ENCODE peak calls at places on chromosome 5, in ten cellular contexts. G is prostate gland; O is osteocyte; E is Peyer's patch; N is GM13976; K is NB4; L is choroid plexus epithelial cell; Z is psoas muscle; Y is CD8-positive, alpha-beta T cell; W is cardiac muscle cell. R is an unnamed sample.
A peak's percentile ranks its signal among the peaks of the same experiment; 100 is the strongest.

GRCh38 chr5:8683528-8683927 is 814.6 kb downstream of the MTRR start:
- DNase-seq in E (no peak), Y (no peak), N (no peak), G (no peak), W (peak; percentile 38), K (no peak), Z (no peak), O (no peak), L (peak; percentile 28), R (no peak)

GRCh38 chr5:1885476-1885755 is 2.7 kb upstream of the IRX4 start:
- DNase-seq in G (no peak), E (no peak), L (no peak), O (no peak), W (no peak), N (no peak), Y (no peak), Z (no peak), K (no peak), R (no peak)

GRCh38 chr5:81422671-81423070 is 28.7 kb upstream of the ACOT12 start:
- DNase-seq in W (no peak), L (peak; percentile 95), G (no peak), K (no peak), Z (no peak), Y (no peak), N (no peak), O (no peak), E (no peak), R (peak; percentile 83)

GRCh38 chr5:143887901-143888648 is 76.1 kb downstream of the HMHB1 start:
- DNase-seq in E (no peak), Z (no peak), W (peak; percentile 41), N (no peak), Y (no peak), L (peak; percentile 66), G (no peak), O (no peak), K (no peak), R (peak; percentile 86)

GRCh38 chr5:14108170-14108996 is 34.8 kb upstream of the TRIO start:
- DNase-seq in O (peak; percentile 80), L (peak; percentile 93), Y (no peak), Z (peak; percentile 62), G (peak; percentile 30), N (peak; percentile 69), W (peak; percentile 87), K (peak; percentile 72), E (peak; percentile 82), R (peak; percentile 69)

GRCh38 chr5:36442796-36443195 is 141.1 kb upstream of the RANBP3L start:
- DNase-seq in L (peak; percentile 80), K (no peak), Y (no peak), O (no peak), G (no peak), N (no peak), E (no peak), W (peak; percentile 70), Z (no peak), R (peak; percentile 47)

GRCh38 chr5:99037668-99038067 is 108.9 kb upstream of the CHD1 start:
- DNase-seq in L (peak; percentile 20), Z (no peak), G (no peak), W (no peak), K (peak; percentile 25), N (no peak), Y (peak; percentile 61), E (peak; percentile 84), O (no peak), R (no peak)

GRCh38 chr5:547086-547924 is 23.1 kb upstream of the SLC9A3 start:
- DNase-seq in Y (no peak), L (no peak), K (no peak), N (no peak), E (peak; percentile 46), Z (peak; percentile 32), O (no peak), W (no peak), G (no peak), R (no peak)

GRCh38 chr5:37495668-37496067 is 116.5 kb downstream of the WDR70 start:
- DNase-seq in N (no peak), O (no peak), E (no peak), Y (no peak), Z (no peak), K (no peak), L (peak; percentile 60), W (peak; percentile 47), G (no peak), R (peak; percentile 93)

GRCh38 chr5:119274024-119274766 is 81.6 kb upstream of the TNFAIP8 start:
- DNase-seq in W (no peak), O (no peak), N (no peak), Z (no peak), Y (no peak), E (peak; percentile 73), K (peak; percentile 25), L (no peak), G (no peak), R (peak; percentile 16)

GRCh38 chr5:34542818-34543217 is 113.3 kb upstream of the RAI14 start:
- DNase-seq in L (no peak), G (no peak), O (no peak), E (no peak), K (no peak), Z (no peak), N (no peak), W (no peak), Y (no peak), R (no peak)

DNA sequence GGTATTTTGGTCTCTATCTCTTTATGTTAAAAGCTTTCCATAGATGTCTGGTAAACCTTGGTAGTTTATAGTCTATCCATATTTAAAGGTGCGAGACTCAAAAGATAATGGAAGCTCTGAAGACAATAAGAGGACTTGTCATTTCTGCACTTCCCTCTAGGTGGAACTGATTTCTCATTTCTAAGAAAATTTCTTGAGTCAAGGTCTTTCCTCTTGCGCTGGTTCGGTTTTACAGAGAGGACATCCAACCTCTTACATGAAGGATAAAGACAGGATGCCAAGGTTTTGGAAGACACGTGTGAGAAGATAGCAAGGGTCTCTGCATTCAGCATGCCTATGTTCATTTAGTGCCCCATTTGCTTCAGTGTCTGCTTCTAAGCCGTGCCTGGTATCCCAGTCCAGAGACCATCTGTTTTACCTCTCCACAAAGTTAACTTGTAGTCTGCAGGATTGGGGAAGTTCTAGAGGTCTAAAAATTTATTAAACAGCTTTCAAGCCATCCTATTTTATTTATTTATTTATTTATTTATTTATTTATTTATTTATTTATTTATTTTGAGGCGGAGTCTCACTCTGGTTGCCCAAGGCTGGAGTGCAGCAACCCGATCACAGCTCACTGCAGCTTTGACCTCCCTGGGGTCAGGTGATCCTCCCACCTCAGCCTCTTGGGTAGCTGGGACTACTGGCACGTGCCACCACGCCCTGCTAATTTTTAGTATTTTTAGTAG is 41.6 kb downstream of the KIAA1191 start:
- DNase-seq in G (no peak), Y (no peak), N (no peak), Z (no peak), W (peak; percentile 7), K (peak; percentile 27), O (no peak), L (peak; percentile 50), E (no peak), R (no peak)
- TF ChIP-seq CTCF in G (no peak), Y (no peak), N (no peak), Z (peak; percentile 21), W (peak; percentile 14), K (peak; percentile 24), O (peak; percentile 25), L (peak; percentile 40), E (no peak), R (peak; percentile 14)

GRCh38 chr5:150640311-150641005 is at the start of gene SYNPO:
- DNase-seq in W (peak; percentile 99), Z (peak; percentile 83), G (peak; percentile 45), O (no peak), L (peak; percentile 86), N (no peak), E (peak; percentile 72), Y (no peak), K (peak; percentile 83), R (peak; percentile 96)
- TF ChIP-seq CTCF in W (no peak), Z (no peak), G (no peak), O (no peak), L (peak; percentile 11), N (no peak), E (no peak), Y (no peak), K (no peak), R (no peak)

GRCh38 chr5:116571568-116572321 is 2.9 kb downstream of the SEMA6A start:
- DNase-seq in Z (no peak), Y (no peak), N (no peak), O (no peak), K (no peak), G (no peak), E (no peak), W (no peak), L (peak; percentile 2), R (no peak)
- TF ChIP-seq CTCF in Z (no peak), Y (no peak), N (no peak), O (no peak), K (no peak), G (no peak), E (no peak), W (no peak), L (no peak), R (no peak)

GRCh38 chr5:179342577-179342976 is 2.7 kb downstream of the ADAMTS2 start:
- DNase-seq in L (peak; percentile 60), Y (no peak), E (no peak), W (peak; percentile 72), O (no peak), K (no peak), Z (no peak), G (no peak), N (no peak), R (no peak)
- TF ChIP-seq CTCF in L (peak; percentile 70), Y (no peak), E (no peak), W (peak; percentile 70), O (no peak), K (no peak), Z (no peak), G (no peak), N (no peak), R (no peak)

DNA sequence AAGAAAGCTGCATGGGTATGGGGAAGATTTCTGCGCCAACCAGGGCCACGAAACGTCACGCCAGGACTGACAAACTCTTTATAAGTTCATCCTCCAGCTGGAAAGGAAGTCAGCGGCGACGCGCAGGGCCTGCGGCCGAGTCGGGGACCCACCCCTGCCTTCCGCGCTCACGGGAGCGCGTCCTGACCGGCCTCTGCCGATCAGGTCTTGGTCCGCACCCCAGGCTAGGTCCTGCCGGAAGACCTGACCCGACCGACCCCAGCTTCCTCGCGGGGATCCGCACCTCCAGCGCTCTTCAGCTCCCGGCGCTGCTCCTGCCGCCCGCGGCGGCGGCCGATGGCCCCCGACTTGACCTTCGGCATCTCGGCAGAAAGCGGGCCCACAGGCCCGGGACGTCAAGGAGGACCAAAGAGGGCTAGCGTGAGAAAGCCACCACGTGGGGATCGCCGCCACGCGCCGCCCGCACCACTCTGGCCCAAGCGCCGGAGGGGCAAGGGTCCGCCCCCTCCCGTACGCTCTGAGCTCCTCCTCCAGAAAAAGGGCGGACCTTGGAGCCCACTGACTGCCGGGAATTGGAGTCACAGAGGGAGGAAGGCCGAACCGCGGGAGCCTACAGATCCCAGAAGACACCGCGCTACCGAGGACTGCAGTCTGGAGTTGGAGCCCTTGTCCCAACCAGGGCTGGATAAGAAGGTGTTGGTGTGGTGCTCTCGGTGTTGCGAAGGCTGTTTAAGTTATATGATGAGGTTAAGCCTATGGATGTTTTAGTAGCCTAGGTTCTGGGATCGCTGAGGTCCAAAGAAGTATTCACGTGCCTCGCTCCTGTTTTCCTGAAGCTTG is at the start of gene DIMT1:
- DNase-seq in L (peak; percentile 99), N (peak; percentile 96), Y (peak; percentile 85), Z (peak; percentile 97), W (peak; percentile 99), O (peak; percentile 97), G (peak; percentile 97), E (peak; percentile 98), K (peak; percentile 99), R (peak; percentile 94)
- TF ChIP-seq CTCF in L (no peak), N (no peak), Y (no peak), Z (no peak), W (no peak), O (no peak), G (no peak), E (no peak), K (no peak), R (no peak)